ENCODE peak calls at places on chromosomes 1 and 21, in five cellular contexts. One of them, this sample, is unnamed.
A peak's percentile ranks its signal among the peaks of the same experiment; 100 is the strongest.

GRCh38 chr1:57137980-57138379 is 172.2 kb upstream of the C8B start:
- DNase-seq in endothelial cell of umbilical vein: no peak
- DNase-seq in right atrium auricular region: no peak
- DNase-seq in psoas muscle: no peak
- DNase-seq in fibroblast of pulmonary artery: no peak
- DNase-seq in this sample: no peak

GRCh38 chr1:35350872-35351271 is 82.4 kb downstream of the ZMYM4 start:
- DNase-seq in endothelial cell of umbilical vein: no peak
- DNase-seq in right atrium auricular region: no peak
- DNase-seq in psoas muscle: no peak
- DNase-seq in fibroblast of pulmonary artery: no peak
- DNase-seq in this sample: no peak

GRCh38 chr1:160076295-160076694 is 5.0 kb upstream of the KCNJ9 start:
- DNase-seq in endothelial cell of umbilical vein: no peak
- DNase-seq in right atrium auricular region: no peak
- DNase-seq in psoas muscle: no peak
- DNase-seq in fibroblast of pulmonary artery: no peak
- DNase-seq in this sample: no peak

GRCh38 chr1:54037476-54037875 is 15.5 kb downstream of the TMEM59 start:
- DNase-seq in endothelial cell of umbilical vein: no peak
- DNase-seq in right atrium auricular region: no peak
- DNase-seq in psoas muscle: no peak
- DNase-seq in fibroblast of pulmonary artery: peak; percentile 65
- DNase-seq in this sample: no peak

GRCh38 chr1:228085287-228085926 is 2.9 kb downstream of the ARF1 start:
- DNase-seq in endothelial cell of umbilical vein: peak; percentile 74
- DNase-seq in right atrium auricular region: no peak
- DNase-seq in psoas muscle: peak; percentile 19
- DNase-seq in fibroblast of pulmonary artery: peak; percentile 93
- DNase-seq in this sample: peak; percentile 57

GRCh38 chr1:99825702-99826101 is 24.5 kb upstream of the AGL start:
- DNase-seq in endothelial cell of umbilical vein: no peak
- DNase-seq in right atrium auricular region: no peak
- DNase-seq in psoas muscle: no peak
- DNase-seq in fibroblast of pulmonary artery: no peak
- DNase-seq in this sample: no peak

GRCh38 chr1:28750330-28750729 is 13.6 kb downstream of the YTHDF2 start:
- DNase-seq in endothelial cell of umbilical vein: no peak
- DNase-seq in right atrium auricular region: no peak
- DNase-seq in psoas muscle: no peak
- DNase-seq in fibroblast of pulmonary artery: no peak
- DNase-seq in this sample: no peak

GRCh38 chr1:19811206-19811851 is 3.8 kb downstream of the RNF186 start:
- DNase-seq in endothelial cell of umbilical vein: peak; percentile 38
- DNase-seq in right atrium auricular region: no peak
- DNase-seq in psoas muscle: peak; percentile 43
- DNase-seq in fibroblast of pulmonary artery: peak; percentile 65
- DNase-seq in this sample: no peak

GRCh38 chr1:26696645-26697440 is 1.0 kb downstream of the ARID1A start:
- DNase-seq in endothelial cell of umbilical vein: no peak
- DNase-seq in right atrium auricular region: no peak
- DNase-seq in psoas muscle: peak; percentile 43
- DNase-seq in fibroblast of pulmonary artery: no peak
- DNase-seq in this sample: no peak

GRCh38 chr1:52572387-52572786 is 19.5 kb upstream of the TUT4 start:
- DNase-seq in endothelial cell of umbilical vein: no peak
- DNase-seq in right atrium auricular region: no peak
- DNase-seq in psoas muscle: no peak
- DNase-seq in fibroblast of pulmonary artery: no peak
- DNase-seq in this sample: no peak

GRCh38 chr1:8879348-8880067 is 1.0 kb upstream of the ENO1 start:
- DNase-seq in endothelial cell of umbilical vein: no peak
- DNase-seq in right atrium auricular region: peak; percentile 67
- DNase-seq in psoas muscle: no peak
- DNase-seq in fibroblast of pulmonary artery: no peak
- DNase-seq in this sample: no peak
- TF ChIP-seq CTCF in endothelial cell of umbilical vein: peak; percentile 16
- TF ChIP-seq CTCF in right atrium auricular region: peak; percentile 36
- TF ChIP-seq CTCF in psoas muscle: peak; percentile 9
- TF ChIP-seq CTCF in fibroblast of pulmonary artery: no peak
- TF ChIP-seq CTCF in this sample: peak; percentile 3

DNA sequence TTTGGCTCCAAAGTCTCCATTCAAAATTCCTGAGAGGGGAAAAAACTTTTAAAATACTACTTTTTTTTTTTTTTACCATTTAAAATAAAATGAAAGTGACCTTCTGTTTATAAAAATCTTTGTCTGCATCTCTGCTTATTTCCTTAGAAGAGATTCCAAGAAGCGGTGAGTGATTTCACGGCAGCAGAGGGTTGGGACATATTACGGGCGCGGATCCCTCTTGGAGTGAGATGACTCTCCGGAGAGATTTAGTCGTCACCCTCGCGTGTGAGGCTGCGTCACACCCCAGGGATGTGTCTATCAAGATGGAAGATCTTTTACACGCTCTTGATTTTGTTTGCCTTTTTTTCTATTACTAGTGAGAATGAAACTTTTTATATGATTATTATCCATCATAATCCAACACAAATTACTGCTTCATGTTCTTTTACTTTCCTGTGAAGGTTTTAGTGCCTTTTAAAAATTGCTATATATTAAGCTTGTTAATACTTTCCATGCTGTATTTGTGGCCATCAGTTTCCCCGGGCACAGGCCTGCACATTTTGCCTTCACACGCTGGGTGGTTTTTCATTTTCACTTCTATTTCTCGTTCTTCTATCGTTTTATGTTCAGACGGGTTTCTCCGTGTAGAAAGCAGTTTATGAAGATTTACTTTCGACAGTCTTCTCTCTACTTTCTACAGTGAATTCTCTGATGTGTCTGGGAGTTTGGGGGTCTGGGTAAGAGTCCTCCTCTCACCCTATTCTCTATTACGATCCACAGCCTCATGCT is 9.7 kb downstream of the RUNX3 start:
- DNase-seq in endothelial cell of umbilical vein: no peak
- DNase-seq in right atrium auricular region: peak; percentile 75
- DNase-seq in psoas muscle: peak; percentile 63
- DNase-seq in fibroblast of pulmonary artery: peak; percentile 60
- DNase-seq in this sample: no peak
- H3K4me3 ChIP-seq in endothelial cell of umbilical vein: no peak overlapping the region
- H3K4me3 ChIP-seq in right atrium auricular region: no peak overlapping the region
- H3K4me3 ChIP-seq in psoas muscle: no peak overlapping the region
- H3K4me3 ChIP-seq in fibroblast of pulmonary artery: no peak overlapping the region
- H3K4me3 ChIP-seq in this sample: no peak overlapping the region

GRCh38 chr1:11333631-11334030 is 60.6 kb downstream of the UBIAD1 start:
- DNase-seq in endothelial cell of umbilical vein: no peak
- DNase-seq in right atrium auricular region: no peak
- DNase-seq in psoas muscle: no peak
- DNase-seq in fibroblast of pulmonary artery: no peak
- DNase-seq in this sample: no peak
- TF ChIP-seq CTCF in endothelial cell of umbilical vein: no peak
- TF ChIP-seq CTCF in right atrium auricular region: no peak
- TF ChIP-seq CTCF in psoas muscle: no peak
- TF ChIP-seq CTCF in fibroblast of pulmonary artery: no peak
- TF ChIP-seq CTCF in this sample: no peak

DNA sequence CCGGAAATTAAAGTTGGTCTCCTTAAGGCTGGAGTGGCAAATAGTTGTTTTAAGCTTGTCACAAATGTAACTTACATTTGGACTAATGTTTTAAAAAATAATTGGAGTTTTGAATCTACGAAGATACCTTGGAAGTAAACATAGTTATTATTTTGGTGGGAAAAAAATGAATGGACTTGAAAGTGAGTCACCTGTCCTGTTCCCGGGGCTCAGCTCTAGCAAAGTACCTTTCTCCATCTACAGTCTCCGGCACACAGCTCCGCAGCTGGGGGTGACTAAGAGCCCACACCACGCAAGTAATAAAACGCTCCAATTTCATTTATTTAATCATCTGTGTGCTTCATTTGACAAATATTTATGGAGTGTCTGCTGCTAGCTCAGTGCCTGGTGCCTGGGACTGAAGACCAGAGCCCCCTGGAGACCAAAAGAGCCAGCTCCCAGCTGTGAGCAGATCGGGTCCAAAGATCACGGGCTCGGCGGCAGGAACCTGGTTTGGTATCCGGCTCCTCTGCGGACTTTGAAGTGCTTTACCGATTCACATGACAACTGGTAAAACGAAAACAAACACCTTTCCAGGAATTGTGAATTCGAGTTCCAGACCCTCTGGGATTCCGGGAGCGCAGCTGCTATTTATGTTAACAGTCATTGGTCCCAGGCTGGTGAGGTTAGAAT is 1.7 kb upstream of the RIPK4 start:
- DNase-seq in endothelial cell of umbilical vein: peak; percentile 26
- DNase-seq in right atrium auricular region: no peak
- DNase-seq in psoas muscle: no peak
- DNase-seq in fibroblast of pulmonary artery: peak; percentile 53
- DNase-seq in this sample: peak; percentile 24
- H3K4me3 ChIP-seq in endothelial cell of umbilical vein: no peak overlapping the region
- H3K4me3 ChIP-seq in right atrium auricular region: no peak overlapping the region
- H3K4me3 ChIP-seq in psoas muscle: peak overlapping the region; percentile 46
- H3K4me3 ChIP-seq in fibroblast of pulmonary artery: peak overlapping the region; percentile 41
- H3K4me3 ChIP-seq in this sample: peak overlapping the region; percentile 48

DNA sequence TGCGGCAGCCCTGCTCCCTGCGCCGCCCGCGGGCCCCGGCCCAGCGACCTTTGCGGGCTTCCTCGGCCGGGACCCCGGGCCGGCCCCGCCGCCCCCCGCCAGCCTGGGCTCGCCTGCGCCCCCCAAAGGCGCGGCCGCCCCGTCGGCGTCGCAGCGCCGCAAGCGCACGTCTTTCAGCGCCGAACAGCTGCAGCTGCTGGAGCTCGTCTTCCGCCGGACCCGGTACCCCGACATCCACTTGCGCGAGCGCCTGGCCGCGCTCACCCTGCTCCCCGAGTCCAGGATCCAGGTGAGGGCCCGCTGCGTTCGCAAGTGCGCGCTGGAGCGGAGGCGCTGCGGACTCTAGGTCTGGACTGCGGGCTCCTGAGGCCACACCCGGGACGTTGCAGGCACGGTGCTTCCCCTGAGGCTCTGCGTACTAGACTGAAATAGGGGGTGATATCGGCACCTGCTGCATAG is 351 bp downstream of the MIXL1 start:
- DNase-seq in endothelial cell of umbilical vein: peak; percentile 26
- DNase-seq in right atrium auricular region: no peak
- DNase-seq in psoas muscle: no peak
- DNase-seq in fibroblast of pulmonary artery: peak; percentile 10
- DNase-seq in this sample: no peak
- TF ChIP-seq CTCF in endothelial cell of umbilical vein: no peak
- TF ChIP-seq CTCF in right atrium auricular region: no peak
- TF ChIP-seq CTCF in psoas muscle: no peak
- TF ChIP-seq CTCF in fibroblast of pulmonary artery: no peak
- TF ChIP-seq CTCF in this sample: peak; percentile 11

DNA sequence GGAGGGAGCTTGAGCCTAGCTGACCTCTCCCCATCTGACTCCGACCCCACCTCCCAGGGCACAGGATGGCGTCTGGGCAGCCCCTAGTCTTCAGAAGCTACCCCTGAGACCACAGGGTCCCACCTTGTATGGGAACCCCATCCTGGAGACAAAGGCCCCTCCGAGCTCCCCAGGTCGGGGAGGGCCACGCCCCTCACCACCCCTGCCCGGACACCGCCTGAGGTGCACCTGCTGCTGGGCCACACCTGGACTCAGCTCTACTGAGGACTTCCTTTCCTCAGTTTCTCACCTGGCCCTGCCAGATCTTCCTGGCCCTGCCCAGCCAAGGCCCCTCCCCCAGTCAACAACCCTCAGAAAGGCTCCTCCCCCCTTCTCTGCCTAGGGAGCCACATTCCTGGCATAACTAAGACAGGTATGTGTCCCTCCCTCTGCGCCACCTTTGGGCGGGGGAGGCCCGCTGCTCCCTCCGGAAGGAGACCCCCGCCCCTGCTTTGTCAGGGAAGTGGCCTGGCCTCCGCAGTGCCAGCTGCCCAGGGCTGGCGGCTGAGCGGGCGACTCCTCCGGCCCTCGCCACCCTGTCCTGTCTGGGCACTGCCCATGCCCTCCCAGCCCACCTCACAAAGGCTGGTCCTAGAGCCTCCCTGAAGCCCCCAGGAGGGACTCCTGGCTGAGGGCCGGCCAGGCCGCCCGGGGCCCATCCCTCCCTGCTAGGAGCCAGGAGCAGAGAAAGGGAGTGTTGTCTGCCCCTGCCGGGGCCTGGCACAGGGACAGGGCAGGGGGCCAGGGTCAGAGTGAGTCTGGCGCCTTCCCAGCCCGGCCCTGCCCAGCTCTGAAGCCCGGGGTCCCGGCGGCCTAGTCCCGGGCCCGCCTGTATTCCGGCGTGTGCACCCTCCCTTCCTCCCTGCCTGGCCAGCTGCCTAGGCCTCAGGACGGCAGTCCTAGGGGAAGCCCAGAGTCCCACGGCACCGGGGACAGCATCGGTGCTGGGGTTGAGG is 4.8 kb downstream of the AGRN start:
- DNase-seq in endothelial cell of umbilical vein: no peak
- DNase-seq in right atrium auricular region: no peak
- DNase-seq in psoas muscle: no peak
- DNase-seq in fibroblast of pulmonary artery: peak; percentile 21
- DNase-seq in this sample: no peak
- H3K4me3 ChIP-seq in endothelial cell of umbilical vein: no peak overlapping the region
- H3K4me3 ChIP-seq in right atrium auricular region: no peak overlapping the region
- H3K4me3 ChIP-seq in psoas muscle: no peak overlapping the region
- H3K4me3 ChIP-seq in fibroblast of pulmonary artery: no peak overlapping the region
- H3K4me3 ChIP-seq in this sample: no peak overlapping the region

GRCh38 chr1:219812491-219813221 is 115.7 kb downstream of the SLC30A10 start:
- DNase-seq in endothelial cell of umbilical vein: peak; percentile 26
- DNase-seq in right atrium auricular region: no peak
- DNase-seq in psoas muscle: no peak
- DNase-seq in fibroblast of pulmonary artery: peak; percentile 82
- DNase-seq in this sample: peak; percentile 17
- TF ChIP-seq CTCF in endothelial cell of umbilical vein: peak; percentile 57
- TF ChIP-seq CTCF in right atrium auricular region: peak; percentile 86
- TF ChIP-seq CTCF in psoas muscle: peak; percentile 53
- TF ChIP-seq CTCF in fibroblast of pulmonary artery: peak; percentile 91
- TF ChIP-seq CTCF in this sample: peak; percentile 76

This sample was measured in AG04449.